ENCODE peak calls at places on chromosome 6, in six cellular contexts. R is activated CD8-positive, alpha-beta memory T cell treated with anti-CD3 and anti-CD28 coated beads for 24 hours; S is epithelial cell of esophagus; F is NCI-H2081; H is AG08396; E is neural progenitor cell. V is an unnamed sample.

GRCh38 chr6:90347411-90347841 is 50.8 kb upstream of the BACH2 start:
- DNase-seq in R (no peak), S (peak; percentile 90), F (no peak), H (no peak), E (no peak), V (no peak)

GRCh38 chr6:7419065-7419464 is 29.5 kb downstream of the RIOK1 start:
- DNase-seq in R (no peak), S (no peak), F (no peak), H (no peak), E (no peak), V (no peak)

GRCh38 chr6:41439524-41440418 is 104.4 kb downstream of the NCR2 start:
- DNase-seq in R (no peak), S (no peak), F (no peak), H (no peak), E (no peak), V (no peak)

GRCh38 chr6:45836438-45836824 is 179.2 kb downstream of the CLIC5 start:
- DNase-seq in R (no peak), S (no peak), F (no peak), H (no peak), E (no peak), V (no peak)

GRCh38 chr6:33606642-33607041 is 14.5 kb upstream of the ITPR3 start:
- DNase-seq in R (no peak), S (no peak), F (no peak), H (no peak), E (no peak), V (no peak)

GRCh38 chr6:148671952-148672351 is 74.9 kb upstream of the UST start:
- DNase-seq in R (no peak), S (no peak), F (no peak), H (no peak), E (no peak), V (no peak)

GRCh38 chr6:154916857-154917256 is 78.3 kb upstream of the TIAM2 start:
- DNase-seq in R (no peak), S (no peak), F (no peak), H (no peak), E (no peak), V (no peak)

GRCh38 chr6:94562846-94563245 is 1014.5 kb upstream of the MANEA start:
- DNase-seq in R (no peak), S (no peak), F (no peak), H (no peak), E (no peak), V (no peak)

GRCh38 chr6:109318328-109318876 is 63.9 kb downstream of the CD164 start:
- DNase-seq in R (no peak), S (no peak), F (peak; percentile 26), H (no peak), E (peak; percentile 43), V (no peak)

GRCh38 chr6:135281227-135281626 is 100.1 kb downstream of the MYB start:
- DNase-seq in R (no peak), S (no peak), F (no peak), H (no peak), E (no peak), V (no peak)